ENCODE peak calls at places on chromosomes 11 and 22, in eight cellular contexts. A is fibroblast of lung; D is astrocyte; S is upper lobe of right lung; Q is left ventricle myocardium inferior; I is OCI-LY7; T is CD8-positive, alpha-beta T cell; E is A549. R is an unnamed sample. For H3K4me1, the result is how much of the 10 kb centered on the place peaks cover.

GRCh38 chr11:112519749-112520148 is 259.1 kb upstream of the PLET1 start:
- DNase-seq in D (no peak), S (no peak), T (no peak), A (no peak), Q (no peak), E (no peak), I (peak), R (no peak)

GRCh38 chr22:45966892-45967365 is 10.0 kb downstream of the WNT7B start:
- DNase-seq in A (no peak), I (no peak), E (no peak), S (no peak), Q (no peak), D (no peak), T (no peak), R (no peak)

GRCh38 chr11:119144825-119145476 is 3.9 kb upstream of the ABCG4 start:
- DNase-seq in A (peak), T (no peak), S (peak), I (peak), E (peak), D (peak), Q (peak), R (peak)

GRCh38 chr11:14021738-14022137 is 59.2 kb downstream of the SPON1 start:
- DNase-seq in T (no peak), I (no peak), A (no peak), E (no peak), Q (no peak), D (no peak), S (no peak), R (no peak)

GRCh38 chr22:23305321-23305910 is 125.1 kb downstream of the BCR start:
- DNase-seq in I (no peak), A (peak), E (no peak), D (peak), Q (no peak), S (peak), T (no peak), R (no peak)

GRCh38 chr11:69912911-69913451 is 93.8 kb upstream of the FGF3 start:
- DNase-seq in Q (no peak), E (peak), S (peak), A (peak), I (peak), D (no peak), T (no peak), R (no peak)

GRCh38 chr22:38401336-38402084 is 53.5 kb downstream of the KCNJ4 start:
- DNase-seq in D (no peak), S (peak), E (no peak), T (no peak), A (no peak), Q (no peak), I (no peak), R (no peak)

GRCh38 chr22:44578516-44579230 is 80.6 kb upstream of the RTL6 start:
- DNase-seq in E (no peak), I (no peak), D (no peak), S (peak), Q (no peak), A (no peak), T (no peak), R (no peak)

GRCh38 chr11:97364047-97364446 is 974.2 kb downstream of the JRKL start:
- DNase-seq in T (no peak), D (peak), A (peak), Q (no peak), I (no peak), S (no peak), E (no peak), R (no peak)

GRCh38 chr11:88175004-88175706 is at the start of gene RAB38:
- DNase-seq in I (peak), E (peak), D (peak), T (no peak), Q (peak), S (peak), A (peak), R (peak)

GRCh38 chr11:45816614-45817013 is 11.7 kb downstream of the SLC35C1 start:
- DNase-seq in I (no peak), E (no peak), T (no peak), S (no peak), Q (no peak), A (no peak), D (no peak), R (no peak)

GRCh38 chr22:35540600-35541253 is at the start of gene RASD2:
- DNase-seq in S (no peak), T (no peak), Q (peak), D (no peak), E (peak), A (no peak), I (peak), R (peak)

GRCh38 chr22:27344546-27344945 is 457.0 kb downstream of the MN1 start:
- DNase-seq in I (no peak), T (no peak), A (no peak), D (no peak), S (no peak), E (no peak), Q (no peak), R (peak)

GRCh38 chr11:108302121-108302785 is 79.4 kb downstream of the ATM start:
- DNase-seq in A (peak), Q (no peak), S (no peak), I (no peak), T (no peak), E (no peak), D (peak), R (peak)

GRCh38 chr11:16036218-16036617 is 320.1 kb downstream of the SOX6 start:
- DNase-seq in T (no peak), E (no peak), I (no peak), S (no peak), Q (no peak), A (no peak), D (no peak), R (no peak)

GRCh38 chr11:110795124-110795624 is 82.9 kb upstream of the ARHGAP20 start:
- DNase-seq in T (no peak), I (no peak), E (no peak), D (no peak), S (no peak), Q (no peak), A (peak), R (no peak)

GRCh38 chr22:37130031-37130430 is 19.7 kb downstream of the IL2RB start:
- DNase-seq in T (no peak), I (no peak), S (no peak), E (no peak), Q (no peak), A (no peak), D (no peak), R (no peak)

GRCh38 chr22:43537019-43537585 is 125.3 kb downstream of the MPPED1 start:
- DNase-seq in D (no peak), I (peak), A (no peak), Q (no peak), S (peak), E (no peak), T (no peak), R (no peak)

GRCh38 chr11:7436657-7437056 is 48.6 kb upstream of the OLFML1 start:
- DNase-seq in A (no peak), D (no peak), E (no peak), I (peak), S (no peak), T (no peak), Q (no peak), R (no peak)

GRCh38 chr22:31272522-31273446 is 19.5 kb downstream of the PIK3IP1 start:
- DNase-seq in I (peak), Q (no peak), T (peak), S (no peak), D (no peak), E (peak), A (peak), R (peak)

GRCh38 chr11:82902086-82902485 is 550 bp downstream of the DDIAS start:
- DNase-seq in A (no peak), D (no peak), S (no peak), Q (no peak), T (no peak), I (peak), E (no peak), R (no peak)

GRCh38 chr11:100831929-100832480 is 144.9 kb downstream of the ARHGAP42 start:
- DNase-seq in A (peak), E (no peak), D (no peak), Q (no peak), T (no peak), S (no peak), I (no peak), R (no peak)

GRCh38 chr11:45929486-45930030 is 7.1 kb downstream of the LARGE2 start:
- DNase-seq in T (no peak), A (no peak), Q (no peak), E (no peak), D (no peak), I (no peak), S (peak), R (no peak)

GRCh38 chr22:49704345-49705215 is 123.1 kb downstream of the BRD1 start:
- DNase-seq in I (no peak), D (no peak), S (no peak), T (peak), E (no peak), Q (no peak), A (no peak), R (peak)

GRCh38 chr22:44317163-44317455 is 4.4 kb upstream of the SHISAL1 start:
- DNase-seq in A (no peak), S (no peak), E (no peak), D (no peak), I (no peak), Q (no peak), T (no peak), R (no peak)

DNA sequence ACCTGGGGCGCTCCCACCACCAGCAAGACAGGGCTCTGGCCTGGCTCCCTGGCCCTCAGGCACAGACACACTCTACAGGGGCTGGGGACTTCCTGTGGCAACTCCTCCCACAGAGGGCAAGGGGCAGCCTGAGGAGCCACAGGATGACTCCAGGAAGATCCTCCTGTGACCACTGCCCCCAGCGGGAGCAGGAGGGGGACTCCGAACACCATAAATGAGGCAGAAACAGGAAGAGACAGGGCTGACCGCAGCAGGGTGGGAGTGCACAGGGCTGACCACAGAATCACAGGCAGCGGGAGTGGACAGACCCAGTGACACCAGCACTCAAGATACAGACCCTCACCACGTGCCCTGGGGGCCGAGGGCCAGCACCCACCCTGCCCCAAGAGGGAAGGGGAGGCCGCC is 10.8 kb downstream of the ARAP1 start:
- DNase-seq in D (no peak), Q (peak), A (no peak), I (peak), T (no peak), S (peak), E (no peak), R (no peak)
- H3K27ac ChIP-seq in D (no peak), Q (peak), A (no peak), I (peak), T (peak), S (peak), E (no peak), R (peak)

DNA sequence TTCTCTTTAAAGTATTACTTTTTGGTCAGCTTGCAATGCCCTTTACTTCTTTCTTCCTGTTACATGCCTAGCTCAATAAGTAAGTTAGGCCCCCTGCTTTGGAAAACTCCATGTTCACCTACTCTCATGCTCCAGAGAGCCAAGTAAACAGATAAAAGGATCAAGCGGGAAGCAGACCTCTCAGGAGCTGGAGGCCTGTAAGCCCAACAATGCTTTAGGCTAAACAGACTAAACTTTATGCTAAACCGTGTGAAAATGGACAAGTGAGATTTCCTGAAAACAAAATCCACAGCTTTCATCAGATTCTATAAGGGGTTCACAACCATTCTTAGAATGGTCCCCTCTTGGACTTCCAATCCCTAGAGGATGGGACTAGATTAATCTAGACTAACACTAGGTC is 40.2 kb downstream of the CELF1 start:
- DNase-seq in I (no peak), S (no peak), T (no peak), D (no peak), E (no peak), A (no peak), Q (no peak), R (peak)
- H3K4me1 ChIP-seq in I (under half), S (half or more), T (half or more), D (under half), E (half or more), A (under half), Q (half or more), R (under half)

GRCh38 chr22:20869234-20869633 is 10.4 kb downstream of the SNAP29 start:
- DNase-seq in E (no peak), S (no peak), I (no peak), T (no peak), A (no peak), D (no peak), Q (no peak), R (no peak)

GRCh38 chr22:20868225-20868944 is 9.6 kb downstream of the SNAP29 start:
- DNase-seq in Q (no peak), S (no peak), A (peak), T (no peak), I (no peak), D (no peak), E (no peak), R (no peak)

GRCh38 chr22:20866716-20867115 is 7.9 kb downstream of the SNAP29 start:
- DNase-seq in Q (no peak), A (no peak), D (no peak), S (no peak), I (no peak), T (no peak), E (no peak), R (no peak)

GRCh38 chr22:20865869-20866445 is 7.2 kb downstream of the SNAP29 start:
- DNase-seq in A (no peak), S (no peak), E (no peak), D (no peak), Q (no peak), I (no peak), T (no peak), R (no peak)

GRCh38 chr22:20867179-20868099 is 8.6 kb downstream of the SNAP29 start:
- DNase-seq in Q (peak), I (peak), A (peak), T (no peak), E (no peak), D (no peak), S (no peak), R (peak)
- H3K27ac ChIP-seq in Q (peak), I (no peak), A (peak), T (no peak), E (no peak), D (no peak), S (peak), R (peak)

GRCh38 chr11:86949995-86950993 is 4.9 kb downstream of the FZD4 start:
- DNase-seq in I (no peak), A (peak), Q (no peak), D (no peak), T (no peak), S (no peak), E (no peak), R (no peak)
- H3K4me1 ChIP-seq in I (under half), A (under half), Q (half or more), D (under half), T (under half), S (under half), E (under half), R (under half)

R was measured in cardiac muscle cell.